ENCODE peak calls at places on chromosomes 6 and 20, in ten cellular contexts. One of them, this sample, is unnamed.

GRCh38 chr6:3455121-3455489 is 1.7 kb downstream of the SLC22A23 start:
- DNase-seq in NCI-H748 treated with DMSO at 0.1 percent for 48 hours: peak; percentile 67
- DNase-seq in dorsolateral prefrontal cortex: no peak
- DNase-seq in GM23338: no peak
- DNase-seq in GM03348: no peak
- DNase-seq in NCI-H1930: no peak
- DNase-seq in COR-L47: no peak
- DNase-seq in stimulated activated CD8-positive, alpha-beta memory T cell treated with anti-CD3 and anti-CD28 coated beads, Interleukin-7, amount 100 ng/mL, for 48 hours: no peak
- DNase-seq in coronary artery: no peak
- DNase-seq in DMS53: peak; percentile 65
- DNase-seq in this sample: no peak

GRCh38 chr6:27617700-27618689 is 145.1 kb upstream of the ZNF184 start:
- DNase-seq in NCI-H1930: no peak
- DNase-seq in GM03348: peak; percentile 54
- DNase-seq in dorsolateral prefrontal cortex: no peak
- DNase-seq in coronary artery: no peak
- DNase-seq in GM23338: peak; percentile 78
- DNase-seq in stimulated activated CD8-positive, alpha-beta memory T cell treated with anti-CD3 and anti-CD28 coated beads, Interleukin-7, amount 100 ng/mL, for 48 hours: no peak
- DNase-seq in NCI-H748 treated with DMSO at 0.1 percent for 48 hours: peak; percentile 13
- DNase-seq in COR-L47: no peak
- DNase-seq in DMS53: no peak
- DNase-seq in this sample: no peak

GRCh38 chr6:17015551-17016381 is 86.1 kb upstream of the STMND1 start:
- DNase-seq in NCI-H748 treated with DMSO at 0.1 percent for 48 hours: no peak
- DNase-seq in stimulated activated CD8-positive, alpha-beta memory T cell treated with anti-CD3 and anti-CD28 coated beads, Interleukin-7, amount 100 ng/mL, for 48 hours: peak; percentile 22
- DNase-seq in dorsolateral prefrontal cortex: no peak
- DNase-seq in NCI-H1930: no peak
- DNase-seq in DMS53: no peak
- DNase-seq in GM23338: peak; percentile 67
- DNase-seq in COR-L47: no peak
- DNase-seq in coronary artery: no peak
- DNase-seq in GM03348: no peak
- DNase-seq in this sample: no peak

GRCh38 chr6:41732601-41733348 is 2.6 kb downstream of the TFEB start:
- DNase-seq in stimulated activated CD8-positive, alpha-beta memory T cell treated with anti-CD3 and anti-CD28 coated beads, Interleukin-7, amount 100 ng/mL, for 48 hours: no peak
- DNase-seq in NCI-H1930: no peak
- DNase-seq in coronary artery: no peak
- DNase-seq in NCI-H748 treated with DMSO at 0.1 percent for 48 hours: no peak
- DNase-seq in GM23338: peak; percentile 33
- DNase-seq in GM03348: no peak
- DNase-seq in COR-L47: peak; percentile 81
- DNase-seq in dorsolateral prefrontal cortex: peak; percentile 62
- DNase-seq in DMS53: no peak
- DNase-seq in this sample: no peak

GRCh38 chr20:62123450-62124118 is 1.3 kb downstream of the LSM14B start:
- DNase-seq in coronary artery: no peak
- DNase-seq in DMS53: no peak
- DNase-seq in GM23338: peak; percentile 41
- DNase-seq in dorsolateral prefrontal cortex: no peak
- DNase-seq in NCI-H1930: no peak
- DNase-seq in GM03348: peak; percentile 30
- DNase-seq in stimulated activated CD8-positive, alpha-beta memory T cell treated with anti-CD3 and anti-CD28 coated beads, Interleukin-7, amount 100 ng/mL, for 48 hours: no peak
- DNase-seq in NCI-H748 treated with DMSO at 0.1 percent for 48 hours: no peak
- DNase-seq in COR-L47: no peak
- DNase-seq in this sample: no peak

GRCh38 chr6:79138146-79138545 is 60.1 kb upstream of the PHIP start:
- DNase-seq in NCI-H1930: no peak
- DNase-seq in coronary artery: no peak
- DNase-seq in DMS53: no peak
- DNase-seq in GM03348: no peak
- DNase-seq in COR-L47: no peak
- DNase-seq in stimulated activated CD8-positive, alpha-beta memory T cell treated with anti-CD3 and anti-CD28 coated beads, Interleukin-7, amount 100 ng/mL, for 48 hours: no peak
- DNase-seq in GM23338: no peak
- DNase-seq in dorsolateral prefrontal cortex: no peak
- DNase-seq in NCI-H748 treated with DMSO at 0.1 percent for 48 hours: no peak
- DNase-seq in this sample: no peak

GRCh38 chr6:67131827-67132226 is 1424.8 kb upstream of the EYS start:
- DNase-seq in GM23338: no peak
- DNase-seq in DMS53: no peak
- DNase-seq in NCI-H748 treated with DMSO at 0.1 percent for 48 hours: no peak
- DNase-seq in coronary artery: no peak
- DNase-seq in GM03348: no peak
- DNase-seq in dorsolateral prefrontal cortex: peak; percentile 58
- DNase-seq in NCI-H1930: no peak
- DNase-seq in stimulated activated CD8-positive, alpha-beta memory T cell treated with anti-CD3 and anti-CD28 coated beads, Interleukin-7, amount 100 ng/mL, for 48 hours: no peak
- DNase-seq in COR-L47: no peak
- DNase-seq in this sample: no peak

GRCh38 chr6:37566209-37566859 is 66.6 kb upstream of the CCDC167 start:
- DNase-seq in coronary artery: peak; percentile 76
- DNase-seq in DMS53: peak; percentile 59
- DNase-seq in GM23338: peak; percentile 84
- DNase-seq in NCI-H1930: peak; percentile 32
- DNase-seq in dorsolateral prefrontal cortex: peak; percentile 58
- DNase-seq in COR-L47: peak; percentile 52
- DNase-seq in GM03348: peak; percentile 91
- DNase-seq in NCI-H748 treated with DMSO at 0.1 percent for 48 hours: peak; percentile 34
- DNase-seq in stimulated activated CD8-positive, alpha-beta memory T cell treated with anti-CD3 and anti-CD28 coated beads, Interleukin-7, amount 100 ng/mL, for 48 hours: peak; percentile 45
- DNase-seq in this sample: no peak

This sample was measured in AG04449.